ENCODE peak calls at places on chromosomes 1 and 21, in six cellular contexts. X is NCI-H1105, M is testis, E is mucosa of gallbladder, V is MG63, J is DMS79 treated with DMSO at 0.1 percent for 48 hours. A is an unnamed sample.

GRCh38 chr1:99766378-99766800 is at the start of gene FRRS1:
- DNase-seq in X (peak; percentile 62), M (peak; percentile 77), E (peak; percentile 71), V (peak; percentile 40), J (peak; percentile 88), A (peak; percentile 83)

GRCh38 chr21:30996728-30997127 is 41.5 kb downstream of the KRTAP19-8 start:
- DNase-seq in X (no peak), M (no peak), E (no peak), V (peak; percentile 26), J (no peak), A (no peak)

GRCh38 chr1:21232044-21232443 is 55.3 kb upstream of the EIF4G3 start:
- DNase-seq in X (peak; percentile 67), M (peak; percentile 70), E (peak; percentile 54), V (no peak), J (peak; percentile 66), A (peak; percentile 58)

GRCh38 chr1:24775901-24776300 is 30.7 kb downstream of the CLIC4 start:
- DNase-seq in X (no peak), M (no peak), E (no peak), V (no peak), J (no peak), A (no peak)

GRCh38 chr1:228376651-228377631 is 29.7 kb downstream of the TRIM11 start:
- DNase-seq in X (no peak), M (no peak), E (no peak), V (no peak), J (no peak), A (no peak)

GRCh38 chr1:180353930-180354329 is 123.9 kb downstream of the LHX4 start:
- DNase-seq in X (no peak), M (no peak), E (no peak), V (no peak), J (no peak), A (no peak)

GRCh38 chr1:12244078-12244477 is 14.2 kb downstream of the VPS13D start:
- DNase-seq in X (no peak), M (no peak), E (no peak), V (no peak), J (no peak), A (no peak)

GRCh38 chr1:53148123-53148522 is 5.7 kb upstream of the SLC1A7 start:
- DNase-seq in X (no peak), M (no peak), E (no peak), V (no peak), J (no peak), A (peak; percentile 46)

GRCh38 chr1:76759950-76760349 is 107.3 kb upstream of the ST6GALNAC5 start:
- DNase-seq in X (peak; percentile 92), M (no peak), E (no peak), V (peak; percentile 11), J (peak; percentile 27), A (peak; percentile 71)

GRCh38 chr21:14913576-14914146 is 151.1 kb downstream of the NRIP1 start:
- DNase-seq in X (no peak), M (no peak), E (no peak), V (no peak), J (no peak), A (no peak)

GRCh38 chr1:184036517-184036949 is 995 bp downstream of the COLGALT2 start:
- DNase-seq in X (no peak), M (peak; percentile 51), E (no peak), V (no peak), J (peak; percentile 21), A (peak; percentile 47)

GRCh38 chr1:188237573-188238353 is 1409.0 kb downstream of the PLA2G4A start:
- DNase-seq in X (no peak), M (no peak), E (no peak), V (peak; percentile 1), J (no peak), A (peak; percentile 2)

GRCh38 chr1:193013707-193014106 is 45.5 kb downstream of the UCHL5 start:
- DNase-seq in X (no peak), M (no peak), E (no peak), V (no peak), J (no peak), A (no peak)

GRCh38 chr1:197618065-197618464 is 157.2 kb downstream of the DENND1B start:
- DNase-seq in X (peak; percentile 92), M (no peak), E (no peak), V (no peak), J (no peak), A (no peak)

GRCh38 chr1:3903141-3904005 is 3.3 kb upstream of the C1orf174 start:
- DNase-seq in X (peak; percentile 70), M (no peak), E (no peak), V (no peak), J (peak; percentile 78), A (no peak)

GRCh38 chr1:217568200-217568599 is 62.7 kb downstream of the GPATCH2 start:
- DNase-seq in X (no peak), M (no peak), E (no peak), V (no peak), J (no peak), A (no peak)

GRCh38 chr1:11653616-11654570 is at the start of gene FBXO2:
- DNase-seq in X (no peak), M (peak; percentile 53), E (no peak), V (no peak), J (no peak), A (peak; percentile 41)

GRCh38 chr1:215192306-215192705 is 109.8 kb downstream of the KCNK2 start:
- DNase-seq in X (no peak), M (no peak), E (no peak), V (no peak), J (no peak), A (no peak)

GRCh38 chr1:203057831-203058673 is 27.8 kb downstream of the MYOG start:
- DNase-seq in X (no peak), M (no peak), E (no peak), V (no peak), J (no peak), A (no peak)

GRCh38 chr1:18217398-18218043 is 109.9 kb downstream of the IGSF21 start:
- DNase-seq in X (no peak), M (peak; percentile 26), E (peak; percentile 26), V (peak; percentile 16), J (no peak), A (peak; percentile 21)

GRCh38 chr1:90761781-90762589 is 44.9 kb upstream of the BARHL2 start:
- DNase-seq in X (no peak), M (no peak), E (no peak), V (peak; percentile 9), J (no peak), A (no peak)

GRCh38 chr1:30028283-30028682 is 695.1 kb downstream of the MATN1 start:
- DNase-seq in X (no peak), M (no peak), E (no peak), V (no peak), J (no peak), A (no peak)

GRCh38 chr1:77095231-77095630 is 124.0 kb downstream of the PIGK start:
- DNase-seq in X (no peak), M (no peak), E (no peak), V (no peak), J (no peak), A (no peak)

A was measured in Daoy.